ENCODE peak calls at places on chromosomes 4 and X, in six cellular contexts. N is CD8-positive, alpha-beta T cell; X is right atrium auricular region; J is hepatocyte; T is pancreas; U is astrocyte. R is an unnamed sample.

GRCh38 chr4:147725673-147726072 is 6.2 kb upstream of the ARHGAP10 start:
- DNase-seq in N (no peak), T (no peak), X (no peak), U (no peak), J (no peak), R (no peak)

GRCh38 chrX:154712781-154713391 is 38.0 kb downstream of the GAB3 start:
- DNase-seq in X (no peak), U (peak), J (no peak), T (no peak), N (no peak), R (peak)

GRCh38 chr4:37628977-37629609 is 57.1 kb downstream of the RELL1 start:
- DNase-seq in X (no peak), U (peak), J (peak), T (peak), N (no peak), R (no peak)

GRCh38 chr4:71355971-71356370 is 17.2 kb downstream of the SLC4A4 start:
- DNase-seq in U (no peak), J (no peak), T (no peak), N (no peak), X (no peak), R (no peak)

GRCh38 chrX:2627272-2627867 is 63.7 kb upstream of the CD99 start:
- DNase-seq in N (no peak), X (no peak), T (peak), U (peak), J (peak), R (no peak)

GRCh38 chr4:55866290-55866907 is 13.0 kb downstream of the EXOC1 start:
- DNase-seq in J (peak), U (peak), N (no peak), T (no peak), X (no peak), R (peak)

GRCh38 chr4:22463179-22463578 is 52.7 kb downstream of the ADGRA3 start:
- DNase-seq in U (no peak), J (no peak), X (no peak), N (no peak), T (no peak), R (no peak)

GRCh38 chrX:34584781-34585180 is 72.3 kb downstream of the TMEM47 start:
- DNase-seq in X (no peak), T (no peak), N (no peak), J (no peak), U (no peak), R (no peak)

GRCh38 chrX:31436424-31436823 is 364.6 kb upstream of the FTHL17 start:
- DNase-seq in J (no peak), U (no peak), N (no peak), X (no peak), T (no peak), R (no peak)

GRCh38 chrX:64427787-64428186 is 32.5 kb upstream of the MTMR8 start:
- DNase-seq in N (no peak), X (no peak), U (no peak), J (no peak), T (no peak), R (no peak)

GRCh38 chr4:99947190-99947578 is 766 bp upstream of the DNAJB14 start:
- DNase-seq in N (no peak), X (no peak), T (no peak), U (no peak), J (no peak), R (no peak)

GRCh38 chr4:139692300-139693012 is 26.8 kb downstream of the MGST2 start:
- DNase-seq in X (no peak), T (no peak), U (no peak), N (no peak), J (peak), R (no peak)

GRCh38 chrX:14243823-14244222 is 214.1 kb upstream of the GEMIN8 start:
- DNase-seq in T (no peak), X (no peak), N (no peak), U (no peak), J (no peak), R (no peak)

GRCh38 chrX:41984628-41985027 is 61.3 kb upstream of the CASK start:
- DNase-seq in T (no peak), X (no peak), U (peak), N (no peak), J (peak), R (no peak)

GRCh38 chr4:87219648-87220093 is 747 bp downstream of the KLHL8 start:
- DNase-seq in X (no peak), J (peak), U (peak), T (peak), N (peak), R (peak)
- H3K4me3 ChIP-seq in X (peak), J (peak), U (peak), T (peak), N (peak), R (peak)

GRCh38 chrX:40539214-40540142 is 41.3 kb upstream of the ATP6AP2 start:
- DNase-seq in J (peak), U (peak), N (peak), X (peak), T (no peak), R (peak)
- TF ChIP-seq CTCF in J (peak), U (no peak), N (peak), X (no peak), T (no peak), R (peak)

DNA sequence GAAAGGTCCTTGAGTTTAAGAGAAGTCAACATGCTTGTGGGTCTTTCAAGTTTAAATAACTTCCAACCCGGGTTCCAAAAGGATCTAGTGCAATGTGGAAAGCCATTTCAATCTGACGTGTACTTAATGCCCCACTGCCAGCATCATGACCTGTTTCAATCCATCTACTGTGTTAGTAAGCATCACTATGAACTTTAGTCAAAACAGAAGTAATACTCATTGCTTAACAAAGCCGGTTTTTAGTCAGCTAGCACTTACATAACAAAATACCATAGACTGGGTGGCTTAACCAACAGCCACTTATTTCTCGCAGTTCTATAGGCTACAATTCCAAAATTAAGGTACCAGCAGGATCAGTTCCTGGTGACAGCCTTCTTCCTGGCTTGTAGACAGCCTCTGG is 677.5 kb downstream of the DMD start:
- DNase-seq in X (no peak), U (no peak), T (no peak), N (no peak), J (no peak), R (no peak)
- H3K4me3 ChIP-seq in X (no peak), U (no peak), T (no peak), N (no peak), J (no peak), R (no peak)

GRCh38 chr4:83591730-83592129 is 55.8 kb downstream of the GPAT3 start:
- DNase-seq in X (no peak), N (no peak), J (no peak), T (no peak), U (no peak), R (no peak)

GRCh38 chr4:83585982-83586508 is 50.1 kb downstream of the GPAT3 start:
- DNase-seq in X (no peak), J (no peak), N (no peak), T (no peak), U (no peak), R (no peak)

GRCh38 chr4:83589283-83589682 is 53.4 kb downstream of the GPAT3 start:
- DNase-seq in U (no peak), J (no peak), T (no peak), X (no peak), N (no peak), R (no peak)
- TF ChIP-seq CTCF in U (no peak), J (no peak), T (no peak), X (no peak), N (no peak), R (no peak)

GRCh38 chr4:148831945-148832344 is 389.7 kb upstream of the NR3C2 start:
- DNase-seq in N (no peak), X (no peak), T (no peak), J (no peak), U (peak), R (no peak)

GRCh38 chr4:148834804-148835598 is 392.8 kb upstream of the NR3C2 start:
- DNase-seq in N (no peak), U (no peak), J (peak), T (no peak), X (no peak), R (peak)
- H3K4me3 ChIP-seq in N (no peak), U (no peak), J (no peak), T (no peak), X (no peak), R (no peak)

DNA sequence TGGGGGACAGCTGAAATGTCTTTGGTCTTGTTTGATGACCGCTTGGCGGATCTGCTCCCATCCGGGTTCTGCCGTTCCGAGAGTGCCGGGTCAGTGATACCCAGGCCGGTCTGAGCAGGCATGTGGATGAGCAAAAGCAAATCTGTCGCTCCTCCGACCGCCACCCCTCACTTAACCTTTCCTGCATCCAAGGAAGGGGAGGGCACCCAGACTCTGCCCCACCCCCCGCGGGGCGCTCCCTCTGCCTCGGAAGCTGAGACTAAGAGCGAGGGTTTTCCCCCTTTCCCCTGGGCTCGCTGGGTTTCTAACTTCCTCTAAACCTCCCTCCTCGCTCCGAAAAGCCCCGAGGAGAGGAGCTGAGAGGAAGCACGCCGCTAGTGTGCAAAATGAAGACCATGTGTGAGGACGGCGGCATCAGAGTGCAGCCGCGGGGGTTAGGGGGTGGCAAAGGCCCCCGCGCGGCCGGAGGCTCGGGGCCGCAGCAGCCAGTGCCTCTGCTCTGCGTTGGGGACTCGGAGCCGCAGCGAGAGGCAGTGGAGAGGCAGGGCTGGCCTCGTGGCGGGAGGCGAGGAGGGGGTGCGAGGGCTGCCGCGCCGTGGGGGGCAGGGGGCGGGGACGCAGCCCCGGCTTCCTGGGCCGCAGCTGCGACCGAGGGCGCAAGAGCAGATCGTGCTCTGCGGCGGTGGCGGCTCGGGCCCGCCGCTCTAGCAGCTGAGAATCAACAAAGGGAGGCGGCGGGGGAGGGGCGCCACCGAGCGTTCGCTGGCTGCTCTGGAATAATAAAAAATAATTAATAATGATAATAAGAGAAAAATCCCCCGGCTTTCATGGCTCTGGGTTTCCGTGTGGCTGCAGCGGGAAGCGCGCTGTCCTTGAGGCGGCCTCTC is 55.8 kb upstream of the BCOR start:
- DNase-seq in T (peak), J (peak), U (no peak), X (no peak), N (no peak), R (no peak)
- TF ChIP-seq CTCF in T (no peak), J (peak), U (no peak), X (no peak), N (no peak), R (no peak)

GRCh38 chrX:57596109-57596870 is 4.5 kb downstream of the ZXDB start:
- DNase-seq in T (no peak), U (no peak), J (no peak), X (no peak), N (no peak), R (no peak)
- H3K4me3 ChIP-seq in T (peak), U (peak), J (peak), X (no peak), N (no peak), R (no peak)

GRCh38 chr4:105896984-105897760 is 1.9 kb downstream of the NPNT start:
- DNase-seq in X (no peak), J (peak), U (no peak), T (no peak), N (no peak), R (no peak)

GRCh38 chr4:105895324-105895608 is at the start of gene NPNT:
- DNase-seq in U (no peak), N (no peak), J (peak), X (no peak), T (peak), R (no peak)

GRCh38 chr4:105896461-105896939 is 1.2 kb downstream of the NPNT start:
- DNase-seq in U (no peak), J (no peak), N (no peak), X (no peak), T (no peak), R (no peak)

GRCh38 chr4:105894570-105895323 is 524 bp upstream of the NPNT start:
- DNase-seq in J (peak), X (no peak), T (no peak), N (no peak), U (peak), R (no peak)

DNA sequence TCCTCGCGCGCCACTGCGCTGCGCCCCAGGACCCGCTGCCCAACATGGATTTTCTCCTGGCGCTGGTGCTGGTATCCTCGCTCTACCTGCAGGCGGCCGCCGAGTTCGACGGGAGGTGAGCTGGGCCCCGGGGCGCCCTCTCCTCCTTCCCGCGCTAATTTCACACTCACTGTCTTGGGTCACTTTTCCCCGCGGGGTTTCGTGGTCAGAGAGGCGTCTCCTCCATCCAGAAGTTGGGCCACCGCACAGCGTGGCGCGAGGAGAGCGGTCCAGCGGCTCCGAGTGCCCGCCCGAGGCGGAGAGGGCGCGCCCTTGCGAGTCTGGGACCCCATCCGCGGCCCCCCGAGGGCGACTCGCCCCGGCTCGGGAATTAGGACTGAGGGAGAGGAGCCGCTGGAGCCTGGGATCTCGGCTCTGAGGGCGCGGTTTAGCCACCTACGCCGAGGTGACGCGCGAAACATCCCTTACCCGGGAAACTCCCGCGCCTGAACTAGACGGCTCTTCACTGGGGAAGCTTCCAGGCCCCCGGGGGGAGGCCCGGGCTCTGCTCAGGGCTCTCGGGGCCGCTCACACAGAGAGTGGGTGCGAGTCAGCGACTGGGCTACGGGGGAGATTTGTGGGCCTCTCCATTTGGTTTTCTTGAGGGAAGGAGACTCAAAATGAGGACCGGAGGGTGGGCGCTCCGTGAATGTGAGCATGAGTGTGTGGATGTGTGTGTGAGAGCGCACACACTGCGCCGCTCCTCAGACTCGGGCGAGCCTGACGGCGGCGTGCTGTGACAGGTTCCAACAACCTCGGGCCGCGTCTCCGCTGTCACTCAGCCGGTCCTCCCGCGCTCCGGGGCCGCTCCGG is 564 bp downstream of the NPNT start:
- DNase-seq in J (peak), T (peak), X (no peak), U (peak), N (no peak), R (no peak)
- TF ChIP-seq CTCF in J (peak), T (no peak), X (no peak), U (no peak), N (no peak), R (peak)

DNA sequence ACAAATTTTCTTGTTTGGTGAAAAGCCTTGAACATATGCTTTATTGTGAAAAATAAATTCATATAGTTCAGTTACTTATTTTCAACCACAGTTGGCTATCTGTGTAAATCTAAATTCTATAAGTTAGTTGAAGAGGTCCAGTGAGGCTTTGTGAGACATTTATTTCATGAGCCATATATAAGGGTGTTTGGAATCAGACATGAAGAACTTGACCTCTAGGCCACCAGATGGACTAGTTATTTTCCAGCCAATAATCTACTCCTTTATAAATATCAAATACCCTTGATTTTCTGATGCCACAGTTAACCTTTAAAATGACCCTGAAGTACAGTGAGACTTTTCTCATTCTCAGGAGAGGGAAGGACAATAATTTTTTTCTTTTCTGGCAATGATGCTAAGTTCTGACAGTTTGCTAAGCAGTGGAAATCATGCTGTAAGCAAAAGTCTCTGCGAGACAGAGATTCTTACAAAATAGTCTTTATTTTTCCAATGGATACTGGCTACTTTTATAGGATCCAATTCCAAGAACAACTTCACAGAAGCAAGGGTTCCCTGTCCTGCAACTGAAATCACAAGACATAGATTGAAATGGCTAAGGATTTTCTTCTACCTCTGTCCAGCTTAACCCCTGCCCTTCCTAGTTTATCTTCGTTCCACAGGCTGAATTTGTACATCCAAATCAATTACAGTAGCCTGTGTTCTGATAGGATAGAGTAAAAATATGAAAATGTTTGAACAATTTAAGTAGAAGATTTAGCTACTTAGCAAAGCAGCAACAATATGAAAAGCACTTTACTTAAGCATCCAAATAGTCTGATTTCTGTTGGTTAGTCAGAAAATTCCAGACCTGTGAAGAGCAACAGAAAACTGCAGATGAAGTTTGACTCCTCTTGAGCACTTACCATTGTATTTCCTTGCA is 2.3 kb downstream of the ARSJ start:
- DNase-seq in J (no peak), T (no peak), U (no peak), X (no peak), N (no peak), R (no peak)
- H3K4me3 ChIP-seq in J (peak), T (peak), U (peak), X (peak), N (no peak), R (no peak)